ENCODE peak calls at places on chromosomes 5 and 9, in seven cellular contexts. G is H9, C is IMR-90, X is neuronal stem cell, U is mesenchymal stem cell, E is mesendoderm, J is H1. I is an unnamed sample.

GRCh38 chr5:149212203-149212951 is 59.3 kb upstream of the AFAP1L1 start:
- DNase-seq in G (no peak), C (peak), X (no peak), U (peak), E (no peak), J (no peak), I (no peak)

GRCh38 chr5:150486402-150487198 is 21.3 kb upstream of the NDST1 start:
- DNase-seq in G (peak), C (peak), X (peak), U (peak), E (peak), J (peak), I (peak)

GRCh38 chr9:126440938-126441337 is 114.3 kb downstream of the MVB12B start:
- DNase-seq in G (peak), C (no peak), X (peak), U (no peak), E (no peak), J (no peak), I (no peak)

GRCh38 chr5:171667341-171668096 is 118.1 kb upstream of the SMIM23 start:
- DNase-seq in G (peak), C (peak), X (peak), U (peak), E (peak), J (peak), I (peak)

GRCh38 chr5:13831236-13831810 is 113.2 kb downstream of the DNAH5 start:
- DNase-seq in G (no peak), C (peak), X (no peak), U (peak), E (peak), J (no peak), I (no peak)

GRCh38 chr5:74257645-74258328 is 382.7 kb downstream of the ENC1 start:
- DNase-seq in G (no peak), C (peak), X (no peak), U (peak), E (no peak), J (no peak), I (peak)

GRCh38 chr5:54851449-54851848 is 133.9 kb downstream of the ESM1 start:
- DNase-seq in G (no peak), C (no peak), X (no peak), U (no peak), E (no peak), J (no peak), I (no peak)

GRCh38 chr5:14153932-14154646 is 10.9 kb downstream of the TRIO start:
- DNase-seq in G (no peak), C (peak), X (no peak), U (peak), E (peak), J (no peak), I (no peak)

GRCh38 chr9:132543251-132543650 is 39.2 kb upstream of the BARHL1 start:
- DNase-seq in G (no peak), C (no peak), X (no peak), U (no peak), E (no peak), J (no peak), I (no peak)

GRCh38 chr9:93094294-93095204 is 1.5 kb upstream of the CARD19 start:
- DNase-seq in G (no peak), C (no peak), X (no peak), U (peak), E (peak), J (no peak), I (no peak)

GRCh38 chr5:175591293-175591692 is 66.6 kb upstream of the HRH2 start:
- DNase-seq in G (no peak), C (no peak), X (no peak), U (no peak), E (no peak), J (no peak), I (no peak)

GRCh38 chr5:167295686-167296015 is 995.8 kb upstream of the WWC1 start:
- DNase-seq in G (no peak), C (no peak), X (no peak), U (no peak), E (no peak), J (no peak), I (no peak)

GRCh38 chr5:132557425-132557805 is 638 bp downstream of the RAD50 start:
- DNase-seq in G (peak), C (peak), X (no peak), U (peak), E (peak), J (no peak), I (peak)

GRCh38 chr5:179322071-179323025 is 22.9 kb downstream of the ADAMTS2 start:
- DNase-seq in G (no peak), C (no peak), X (no peak), U (no peak), E (no peak), J (no peak), I (no peak)

GRCh38 chr9:297104-297794 is 82.6 kb downstream of the DOCK8 start:
- DNase-seq in G (no peak), C (no peak), X (no peak), U (no peak), E (no peak), J (no peak), I (peak)

GRCh38 chr5:14305045-14305444 is 161.9 kb downstream of the TRIO start:
- DNase-seq in G (no peak), C (peak), X (no peak), U (peak), E (no peak), J (no peak), I (peak)

GRCh38 chr5:88883059-88883565 is at the start of gene MEF2C:
- DNase-seq in G (peak), C (peak), X (peak), U (peak), E (peak), J (no peak), I (peak)

GRCh38 chr5:96733771-96734498 is 71.8 kb downstream of the CAST start:
- DNase-seq in G (peak), C (peak), X (no peak), U (no peak), E (peak), J (no peak), I (peak)

GRCh38 chr5:1007681-1008450 is 736 bp upstream of the NKD2 start:
- DNase-seq in G (no peak), C (no peak), X (no peak), U (no peak), E (no peak), J (no peak), I (no peak)

GRCh38 chr9:121596515-121596914 is 54.9 kb upstream of the DAB2IP start:
- DNase-seq in G (no peak), C (peak), X (no peak), U (no peak), E (no peak), J (no peak), I (no peak)

GRCh38 chr5:176788091-176788490 is 22.3 kb upstream of the UNC5A start:
- DNase-seq in G (no peak), C (no peak), X (no peak), U (no peak), E (peak), J (no peak), I (no peak)

GRCh38 chr5:66987949-66988838 is 208.4 kb downstream of the CD180 start:
- DNase-seq in G (no peak), C (peak), X (no peak), U (peak), E (peak), J (no peak), I (peak)

GRCh38 chr9:91066042-91066415 is 264.4 kb downstream of the SYK start:
- DNase-seq in G (no peak), C (no peak), X (no peak), U (no peak), E (no peak), J (no peak), I (no peak)

GRCh38 chr5:74199436-74200210 is 440.9 kb downstream of the ENC1 start:
- DNase-seq in G (no peak), C (peak), X (no peak), U (peak), E (peak), J (no peak), I (peak)

GRCh38 chr5:1009359-1010180 is 968 bp downstream of the NKD2 start:
- DNase-seq in G (no peak), C (no peak), X (no peak), U (no peak), E (no peak), J (no peak), I (no peak)

GRCh38 chr5:132446621-132447020 is 44.0 kb downstream of the IRF1 start:
- DNase-seq in G (no peak), C (peak), X (no peak), U (peak), E (no peak), J (no peak), I (no peak)

GRCh38 chr5:133932441-133933168 is 35.8 kb downstream of the C5orf15 start:
- DNase-seq in G (no peak), C (no peak), X (no peak), U (no peak), E (no peak), J (no peak), I (no peak)

GRCh38 chr9:109574061-109574882 is 76.2 kb upstream of the PTPN3 start:
- DNase-seq in G (no peak), C (peak), X (peak), U (peak), E (peak), J (no peak), I (peak)

GRCh38 chr9:84583866-84584265 is 85.7 kb upstream of the NTRK2 start:
- DNase-seq in G (no peak), C (no peak), X (no peak), U (no peak), E (no peak), J (no peak), I (no peak)

GRCh38 chr9:95005276-95006141 is 279.0 kb downstream of the AOPEP start:
- DNase-seq in G (no peak), C (no peak), X (no peak), U (peak), E (no peak), J (no peak), I (no peak)

GRCh38 chr5:59346987-59347386 is 546.5 kb downstream of the PDE4D start:
- DNase-seq in G (no peak), C (no peak), X (no peak), U (peak), E (no peak), J (no peak), I (no peak)

GRCh38 chr9:100030548-100030947 is 68.3 kb downstream of the ERP44 start:
- DNase-seq in G (no peak), C (no peak), X (no peak), U (no peak), E (no peak), J (no peak), I (no peak)

GRCh38 chr5:14816374-14816998 is 55.1 kb downstream of the ANKH start:
- DNase-seq in G (no peak), C (no peak), X (no peak), U (no peak), E (no peak), J (no peak), I (no peak)

GRCh38 chr5:172173771-172174170 is 14.3 kb downstream of the STK10 start:
- DNase-seq in G (no peak), C (peak), X (no peak), U (peak), E (no peak), J (no peak), I (peak)

DNA sequence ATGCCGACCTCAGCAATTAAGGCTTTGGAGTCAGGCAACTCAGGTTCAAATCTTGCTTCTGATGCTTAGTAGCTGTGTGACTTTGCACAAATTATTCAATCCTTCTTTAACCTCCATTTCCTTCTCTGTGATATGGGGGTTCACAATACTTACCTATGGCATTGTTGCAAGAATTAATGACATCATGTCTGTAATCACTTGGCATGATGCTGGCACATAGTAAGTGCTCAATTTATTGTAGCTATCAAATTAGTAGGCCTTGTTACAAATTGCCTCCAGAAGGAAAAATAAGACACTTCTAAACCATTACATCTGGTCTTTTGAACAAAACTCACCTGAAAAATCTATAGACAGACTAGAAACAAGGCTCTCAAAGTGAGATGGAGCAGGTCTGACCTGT is 29.9 kb upstream of the NDFIP1 start:
- DNase-seq in G (no peak), C (no peak), X (no peak), U (no peak), E (no peak), J (no peak), I (no peak)
- H3K18ac ChIP-seq in G (no peak), C (no peak), X (no peak), U (no peak), E (no peak), J (no peak), I (no peak)

GRCh38 chr9:37582548-37583157 is 6.5 kb upstream of the FBXO10 start:
- DNase-seq in G (no peak), C (peak), X (no peak), U (peak), E (peak), J (no peak), I (peak)
- H3K18ac ChIP-seq in G (no peak), C (no peak), X (no peak), U (no peak), E (no peak), J (no peak), I (no peak)

GRCh38 chr5:82564963-82565362 is 286.8 kb upstream of the RPS23 start:
- DNase-seq in G (no peak), C (no peak), X (no peak), U (no peak), E (no peak), J (no peak), I (no peak)
- H3K18ac ChIP-seq in G (no peak), C (no peak), X (no peak), U (no peak), E (no peak), J (no peak), I (no peak)

GRCh38 chr5:123147128-123147527 is 58.1 kb downstream of the PRDM6 start:
- DNase-seq in G (no peak), C (no peak), X (no peak), U (no peak), E (no peak), J (no peak), I (no peak)

GRCh38 chr5:123142206-123142915 is 53.3 kb downstream of the PRDM6 start:
- DNase-seq in G (no peak), C (no peak), X (no peak), U (no peak), E (no peak), J (no peak), I (no peak)

GRCh38 chr5:123144096-123144495 is 55.1 kb downstream of the PRDM6 start:
- DNase-seq in G (no peak), C (no peak), X (no peak), U (no peak), E (no peak), J (no peak), I (peak)

GRCh38 chr5:123138774-123139173 is 49.7 kb downstream of the PRDM6 start:
- DNase-seq in G (no peak), C (no peak), X (no peak), U (no peak), E (peak), J (no peak), I (no peak)

DNA sequence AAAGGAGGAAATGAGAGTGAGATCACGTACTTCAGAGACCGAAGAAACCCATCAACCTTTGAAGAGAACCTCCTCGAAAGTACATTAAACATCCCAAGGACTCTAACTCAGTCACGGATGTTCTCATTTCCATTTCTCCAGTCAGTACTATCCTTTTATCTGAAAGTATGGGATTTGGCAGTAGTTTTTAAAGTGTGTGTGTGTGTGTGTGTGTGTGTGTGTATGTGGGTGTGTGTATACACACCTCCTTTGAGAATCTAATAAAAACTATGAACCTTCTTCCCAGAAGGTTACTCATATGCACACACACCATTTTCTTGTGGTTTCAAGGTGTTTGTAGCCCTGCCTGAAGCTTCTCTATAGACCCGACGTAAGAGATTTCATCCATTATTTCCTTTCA is 53.9 kb downstream of the PRDM6 start:
- DNase-seq in G (no peak), C (no peak), X (no peak), U (no peak), E (no peak), J (no peak), I (no peak)
- H3K18ac ChIP-seq in G (no peak), C (no peak), X (no peak), U (no peak), E (no peak), J (no peak), I (no peak)